ENCODE peak calls at places on chromosome 21, in five cellular contexts. D is WERI-Rb-1, P is tibial artery, O is DMS153, H is COLO829. W is an unnamed sample.

GRCh38 chr21:14762309-14762708 is 216.2 kb upstream of the SAMSN1 start:
- DNase-seq in D (no peak), P (no peak), O (no peak), H (no peak), W (no peak)

GRCh38 chr21:41370840-41371697 is 9.2 kb downstream of the MX2 start:
- DNase-seq in D (no peak), P (peak; percentile 41), O (no peak), H (peak; percentile 87), W (peak; percentile 65)

GRCh38 chr21:46049890-46050650 is 47.8 kb upstream of the COL6A2 start:
- DNase-seq in D (no peak), P (no peak), O (no peak), H (no peak), W (no peak)

GRCh38 chr21:45932922-45933502 is 48.6 kb upstream of the COL6A1 start:
- DNase-seq in D (no peak), P (no peak), O (no peak), H (no peak), W (no peak)

GRCh38 chr21:36471254-36471723 is 8.6 kb downstream of the CLDN14 start:
- DNase-seq in D (no peak), P (no peak), O (no peak), H (no peak), W (no peak)

GRCh38 chr21:42593815-42594157 is 59.6 kb upstream of the PDE9A start:
- DNase-seq in D (no peak), P (no peak), O (no peak), H (no peak), W (no peak)

GRCh38 chr21:26837539-26837938 is 7.7 kb downstream of the ADAMTS1 start:
- DNase-seq in D (no peak), P (no peak), O (no peak), H (no peak), W (no peak)

GRCh38 chr21:16913010-16913409 is 599.8 kb upstream of the CXADR start:
- DNase-seq in D (no peak), P (no peak), O (no peak), H (no peak), W (peak; percentile 9)

GRCh38 chr21:28633803-28634572 is 358.7 kb downstream of the LTN1 start:
- DNase-seq in D (no peak), P (peak; percentile 70), O (no peak), H (no peak), W (no peak)

GRCh38 chr21:45551316-45551715 is 9.1 kb upstream of the SLC19A1 start:
- DNase-seq in D (no peak), P (peak; percentile 29), O (no peak), H (no peak), W (no peak)

GRCh38 chr21:44285547-44285992 is at the start of gene AIRE:
- DNase-seq in D (no peak), P (no peak), O (no peak), H (no peak), W (no peak)

GRCh38 chr21:27837933-27838332 is 871.0 kb upstream of the ADAMTS5 start:
- DNase-seq in D (no peak), P (no peak), O (no peak), H (peak; percentile 85), W (peak; percentile 81)

GRCh38 chr21:41583274-41583790 is 75.4 kb upstream of the TMPRSS2 start:
- DNase-seq in D (no peak), P (no peak), O (no peak), H (no peak), W (no peak)

GRCh38 chr21:25911730-25912401 is 177.1 kb downstream of the GABPA start:
- DNase-seq in D (no peak), P (no peak), O (no peak), H (no peak), W (no peak)

GRCh38 chr21:36902793-36903192 is 63.7 kb downstream of the HLCS start:
- DNase-seq in D (no peak), P (no peak), O (no peak), H (no peak), W (no peak)

W was measured in SK-MEL-5.